ENCODE peak calls at places on chromosomes 16 and 17, in four cellular contexts. Q, B, S and U are unnamed samples.

GRCh38 chr16:10744370-10745030 is 858 bp downstream of the NUBP1 start:
- DNase-seq in S (peak), Q (peak), B (peak), U (no peak)

GRCh38 chr16:86783626-86784266 is 205.4 kb downstream of the FOXL1 start:
- DNase-seq in Q (no peak), S (no peak), B (no peak), U (no peak)

GRCh38 chr16:85690469-85691064 is 1.8 kb upstream of the GINS2 start:
- DNase-seq in B (no peak), Q (no peak), S (no peak), U (no peak)

GRCh38 chr17:50532452-50533024 is at the start of gene EPN3:
- DNase-seq in B (no peak), Q (no peak), S (no peak), U (no peak)

GRCh38 chr16:1308036-1308976 is 1.1 kb upstream of the UBE2I start:
- DNase-seq in S (no peak), Q (peak), B (no peak), U (no peak)

GRCh38 chr16:27210174-27210573 is 6.8 kb downstream of the KDM8 start:
- DNase-seq in Q (no peak), B (no peak), S (no peak), U (no peak)

GRCh38 chr17:4187076-4187475 is 44.1 kb downstream of the CYB5D2 start:
- DNase-seq in Q (peak), B (no peak), S (peak), U (no peak)

GRCh38 chr16:11198817-11199216 is 57.2 kb downstream of the SOCS1 start:
- DNase-seq in B (no peak), S (no peak), Q (no peak), U (no peak)

GRCh38 chr16:35252356-35252936 is 1793.0 kb downstream of the TP53TG3F start:
- DNase-seq in S (no peak), B (no peak), Q (peak), U (no peak)

GRCh38 chr16:58042001-58042885 is 16.7 kb downstream of the MMP15 start:
- DNase-seq in B (no peak), S (no peak), Q (no peak), U (no peak)

GRCh38 chr17:63498621-63499195 is 21.8 kb downstream of the ACE start:
- DNase-seq in S (no peak), Q (peak), B (peak), U (no peak)

GRCh38 chr17:20086416-20087074 is 77.4 kb downstream of the SPECC1 start:
- DNase-seq in Q (no peak), S (peak), B (no peak), U (no peak)

GRCh38 chr17:7914771-7915610 is 1.1 kb downstream of the RNF227 start:
- DNase-seq in S (peak), B (no peak), Q (peak), U (no peak)

GRCh38 chr17:17235212-17236174 is 1.5 kb downstream of the FLCN start:
- DNase-seq in Q (peak), S (no peak), B (no peak), U (peak)

GRCh38 chr17:49193513-49194296 is 16.7 kb downstream of the GNGT2 start:
- DNase-seq in Q (peak), S (peak), B (no peak), U (no peak)

GRCh38 chr16:27432600-27432957 is 30.6 kb downstream of the IL21R start:
- DNase-seq in S (no peak), Q (peak), B (peak), U (peak)

GRCh38 chr16:57815987-57816745 is 13.9 kb upstream of the KIFC3 start:
- DNase-seq in Q (peak), B (peak), S (peak), U (peak)

GRCh38 chr16:2969545-2970521 is 685 bp downstream of the PAQR4 start:
- DNase-seq in B (no peak), S (peak), Q (peak), U (peak)
- TF ChIP-seq CTCF in B (peak), S (peak), Q (peak), U (peak)

GRCh38 chr16:78060295-78060694 is 37.9 kb downstream of the CLEC3A start:
- DNase-seq in S (no peak), Q (no peak), B (no peak), U (no peak)
- TF ChIP-seq CTCF in S (no peak), Q (no peak), B (no peak), U (no peak)

DNA sequence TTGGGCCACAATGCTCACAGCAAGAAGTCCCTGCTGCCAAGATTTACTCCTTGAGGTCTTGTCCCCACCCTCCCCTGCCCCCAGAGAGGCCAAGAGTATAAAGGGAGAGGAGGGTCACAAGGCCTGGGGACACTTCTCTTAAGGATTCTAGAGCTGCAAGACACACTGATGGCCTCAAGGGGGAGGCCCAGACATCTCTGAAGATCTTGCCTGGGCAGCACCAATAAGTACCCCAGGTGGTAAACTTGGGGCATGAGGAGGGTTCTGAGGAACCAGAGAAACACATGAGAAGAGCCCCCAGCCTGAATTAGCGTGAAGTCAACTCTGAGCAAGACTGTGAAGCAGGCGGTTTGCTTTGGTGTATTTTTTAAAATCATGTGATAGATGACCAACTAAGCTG is 26.8 kb upstream of the MTMR4 start:
- DNase-seq in Q (peak), B (no peak), S (no peak), U (no peak)
- TF ChIP-seq CTCF in Q (peak), B (peak), S (peak), U (peak)

GRCh38 chr16:88005148-88005547 is 53.9 kb downstream of the BANP start:
- DNase-seq in S (no peak), B (no peak), Q (peak), U (peak)
- TF ChIP-seq CTCF in S (peak), B (no peak), Q (peak), U (peak)

GRCh38 chr16:73743665-73744496 is 552.7 kb upstream of the PSMD7 start:
- DNase-seq in S (no peak), B (no peak), Q (no peak), U (peak)
- TF ChIP-seq CTCF in S (peak), B (no peak), Q (no peak), U (no peak)